ENCODE peak calls at places on chromosome 6, in nine cellular contexts. Z is RWPE2, E is lower lobe of right lung, B is SK-N-SH, A is mesenchymal stem cell, J is heart right ventricle, I is lung, W is cardiac muscle cell, Q is iPS DF 6.9. L is an unnamed sample. For H3K4me1 and H3K9me3, the result is how much of the 10 kb centered on the place peaks cover.

GRCh38 chr6:170453586-170454511 is 99.3 kb downstream of the PSMB1 start:
- DNase-seq in Z (no peak), E (no peak), B (no peak), A (no peak), J (no peak), I (no peak), W (no peak), Q (no peak), L (no peak)

GRCh38 chr6:28727559-28728211 is 196.1 kb downstream of the TRIM27 start:
- DNase-seq in Z (no peak), E (no peak), B (no peak), A (no peak), J (no peak), I (no peak), W (no peak), Q (no peak), L (no peak)

GRCh38 chr6:143064996-143065683 is 4.5 kb downstream of the AIG1 start:
- DNase-seq in Z (no peak), E (no peak), B (no peak), A (peak), J (no peak), I (no peak), W (no peak), Q (no peak), L (peak)

GRCh38 chr6:94956910-94957309 is 620.4 kb upstream of the MANEA start:
- DNase-seq in Z (no peak), E (no peak), B (no peak), A (no peak), J (no peak), I (no peak), W (no peak), Q (no peak), L (no peak)

GRCh38 chr6:21522007-21522758 is 71.4 kb upstream of the SOX4 start:
- DNase-seq in Z (no peak), E (no peak), B (peak), A (no peak), J (no peak), I (no peak), W (no peak), Q (no peak), L (no peak)

GRCh38 chr6:37539706-37540352 is 40.1 kb upstream of the CCDC167 start:
- DNase-seq in Z (no peak), E (no peak), B (no peak), A (no peak), J (no peak), I (no peak), W (no peak), Q (no peak), L (no peak)

GRCh38 chr6:45610374-45610773 is 232.6 kb upstream of the SUPT3H start:
- DNase-seq in Z (no peak), E (no peak), B (no peak), A (no peak), J (no peak), I (no peak), W (no peak), Q (no peak), L (no peak)

GRCh38 chr6:11585426-11586016 is 48.0 kb downstream of the TMEM170B start:
- DNase-seq in Z (no peak), E (no peak), B (peak), A (peak), J (no peak), I (no peak), W (peak), Q (no peak), L (peak)

GRCh38 chr6:49087372-49087771 is 375.7 kb downstream of the MMUT start:
- DNase-seq in Z (no peak), E (no peak), B (no peak), A (no peak), J (no peak), I (no peak), W (no peak), Q (no peak), L (peak)

GRCh38 chr6:37987008-37987407 is 167.5 kb downstream of the ZFAND3 start:
- DNase-seq in Z (no peak), E (no peak), B (no peak), A (peak), J (no peak), I (no peak), W (no peak), Q (no peak), L (peak)

GRCh38 chr6:11853678-11854417 is 75.2 kb upstream of the ADTRP start:
- DNase-seq in Z (no peak), E (no peak), B (no peak), A (peak), J (no peak), I (no peak), W (no peak), Q (no peak), L (peak)

GRCh38 chr6:64012351-64013060 is 376.9 kb downstream of the PHF3 start:
- DNase-seq in Z (no peak), E (no peak), B (peak), A (peak), J (no peak), I (no peak), W (peak), Q (peak), L (peak)

GRCh38 chr6:141848029-141848890 is 284.5 kb upstream of the GJE1 start:
- DNase-seq in Z (no peak), E (no peak), B (no peak), A (no peak), J (no peak), I (no peak), W (no peak), Q (no peak), L (no peak)

GRCh38 chr6:113758214-113758613 is 98.9 kb upstream of the MARCKS start:
- DNase-seq in Z (no peak), E (no peak), B (no peak), A (no peak), J (no peak), I (no peak), W (no peak), Q (no peak), L (no peak)

GRCh38 chr6:113758725-113759576 is 98.2 kb upstream of the MARCKS start:
- DNase-seq in Z (no peak), E (no peak), B (no peak), A (no peak), J (no peak), I (no peak), W (no peak), Q (no peak), L (no peak)

GRCh38 chr6:113763311-113763766 is 93.8 kb upstream of the MARCKS start:
- DNase-seq in Z (no peak), E (no peak), B (no peak), A (no peak), J (no peak), I (no peak), W (no peak), Q (no peak), L (no peak)

GRCh38 chr6:113763883-113764282 is 93.3 kb upstream of the MARCKS start:
- DNase-seq in Z (peak), E (no peak), B (no peak), A (peak), J (no peak), I (no peak), W (no peak), Q (no peak), L (peak)

GRCh38 chr6:113762611-113763010 is 94.5 kb upstream of the MARCKS start:
- DNase-seq in Z (no peak), E (no peak), B (no peak), A (no peak), J (no peak), I (no peak), W (no peak), Q (no peak), L (no peak)
- H3K4me1 ChIP-seq in Z (under half), E (under half), B (under half), A (under half), J (under half), I (under half), W (under half), Q (under half), L (under half)

DNA sequence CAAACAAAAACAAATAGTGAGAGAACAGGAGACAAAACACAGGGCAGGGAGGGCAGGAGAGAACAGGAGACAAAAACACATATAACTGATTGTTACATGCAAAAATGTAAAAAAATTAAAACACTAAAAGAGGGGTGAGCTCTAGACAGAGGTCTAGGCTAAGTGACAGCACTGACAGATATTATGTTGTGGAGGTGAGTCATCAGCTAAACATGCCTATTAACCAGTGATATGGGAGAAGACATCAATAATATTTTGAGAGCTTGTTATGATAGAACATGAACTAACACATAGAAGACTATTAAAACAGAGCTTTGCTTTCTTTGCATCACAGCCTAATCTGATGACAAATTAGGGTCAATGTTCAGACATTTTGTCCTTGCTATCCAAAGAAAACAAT is 972.7 kb downstream of the PRIM2 start:
- DNase-seq in Z (no peak), E (no peak), B (no peak), A (no peak), J (no peak), I (no peak), W (no peak), Q (no peak), L (no peak)
- H3K9me3 ChIP-seq in Z (under half), E (under half), B (under half), A (under half), J (under half), I (under half), W (under half), Q (under half), L (under half)

DNA sequence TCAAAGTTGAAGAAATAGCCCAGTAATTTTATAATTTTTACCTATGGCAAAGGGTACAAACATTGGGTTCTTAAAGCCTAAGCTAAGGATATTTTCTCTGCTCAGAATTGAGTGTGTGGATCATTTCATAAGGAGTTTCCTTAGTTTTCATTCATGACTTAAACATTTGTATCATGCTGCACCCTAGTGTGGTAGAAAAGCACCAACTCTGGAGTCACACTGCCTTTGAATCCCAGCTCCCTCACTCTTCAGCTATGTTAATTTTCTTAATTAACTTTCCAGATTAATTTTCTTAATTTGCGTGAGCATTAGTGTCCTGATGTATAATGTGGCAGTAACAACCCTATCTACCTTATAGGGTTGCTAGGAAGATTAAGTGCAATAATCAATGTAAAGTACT is 31.4 kb downstream of the DSE start:
- DNase-seq in Z (no peak), E (no peak), B (no peak), A (no peak), J (no peak), I (no peak), W (no peak), Q (no peak), L (peak)
- H3K4me1 ChIP-seq in Z (under half), E (under half), B (under half), A (under half), J (under half), I (under half), W (under half), Q (under half), L (half or more)

DNA sequence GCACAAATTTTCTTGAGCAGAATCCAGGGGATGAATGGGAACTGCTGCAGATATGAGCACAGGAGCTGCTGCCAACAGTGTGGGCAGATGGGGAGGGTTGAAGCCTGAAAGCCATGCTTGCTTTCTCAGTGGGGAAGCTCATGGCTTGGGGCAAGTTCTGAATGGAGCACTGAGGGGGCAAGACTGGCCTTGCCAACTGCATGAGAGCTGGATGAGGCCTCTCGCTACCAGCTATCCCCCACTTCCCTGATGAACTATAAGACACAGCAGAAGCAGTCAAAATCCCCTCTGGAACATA is 28.3 kb downstream of the TREM1 start:
- DNase-seq in Z (no peak), E (no peak), B (no peak), A (no peak), J (no peak), I (no peak), W (no peak), Q (no peak), L (no peak)
- H3K9me3 ChIP-seq in Z (under half), E (under half), B (under half), A (under half), J (under half), I (under half), W (under half), Q (under half), L (under half)

GRCh38 chr6:77092971-77093370 is 370.3 kb downstream of the HTR1B start:
- DNase-seq in Z (no peak), E (no peak), B (no peak), A (peak), J (no peak), I (no peak), W (no peak), Q (no peak), L (peak)

GRCh38 chr6:77094821-77095220 is 368.5 kb downstream of the HTR1B start:
- DNase-seq in Z (no peak), E (no peak), B (no peak), A (no peak), J (no peak), I (no peak), W (no peak), Q (no peak), L (no peak)

GRCh38 chr6:77095936-77096627 is 367.2 kb downstream of the HTR1B start:
- DNase-seq in Z (no peak), E (no peak), B (no peak), A (no peak), J (no peak), I (no peak), W (no peak), Q (no peak), L (no peak)

GRCh38 chr6:77097940-77098339 is 365.4 kb downstream of the HTR1B start:
- DNase-seq in Z (no peak), E (no peak), B (no peak), A (no peak), J (no peak), I (no peak), W (no peak), Q (no peak), L (peak)
- H3K4me1 ChIP-seq in Z (under half), E (under half), B (under half), A (under half), J (under half), I (under half), W (under half), Q (under half), L (under half)

GRCh38 chr6:86683132-86683908 is 254.0 kb upstream of the HTR1E start:
- DNase-seq in Z (no peak), E (no peak), B (no peak), A (no peak), J (no peak), I (no peak), W (no peak), Q (no peak), L (no peak)

GRCh38 chr6:86685230-86685797 is 252.0 kb upstream of the HTR1E start:
- DNase-seq in Z (no peak), E (no peak), B (no peak), A (peak), J (no peak), I (no peak), W (no peak), Q (no peak), L (no peak)

GRCh38 chr6:86682297-86682696 is 255.0 kb upstream of the HTR1E start:
- DNase-seq in Z (no peak), E (no peak), B (no peak), A (no peak), J (no peak), I (no peak), W (no peak), Q (no peak), L (no peak)

GRCh38 chr6:86686496-86686895 is 250.8 kb upstream of the HTR1E start:
- DNase-seq in Z (no peak), E (no peak), B (peak), A (no peak), J (no peak), I (no peak), W (no peak), Q (no peak), L (no peak)
- H3K9me3 ChIP-seq in Z (under half), E (under half), B (under half), A (under half), J (under half), I (under half), W (under half), Q (under half), L (under half)

GRCh38 chr6:56242343-56242742 is 5.0 kb downstream of the COL21A1 start:
- DNase-seq in Z (no peak), E (no peak), B (no peak), A (peak), J (no peak), I (no peak), W (no peak), Q (no peak), L (peak)
- H3K4me1 ChIP-seq in Z (under half), E (under half), B (under half), A (under half), J (under half), I (under half), W (under half), Q (under half), L (under half)

L was measured in adipocyte.